ENCODE peak calls at places on chromosomes 13 and 19, in four cellular contexts. T, L, K and A are unnamed samples.

GRCh38 chr13:61128850-61129645 is 286.6 kb downstream of the PCDH20 start:
- DNase-seq in K (no peak), T (no peak), L (no peak), A (no peak)

GRCh38 chr13:46606915-46607413 is 54.0 kb downstream of the LRCH1 start:
- DNase-seq in L (no peak), K (no peak), T (no peak), A (no peak)

GRCh38 chr13:31978021-31978420 is 53.6 kb upstream of the FRY start:
- DNase-seq in T (no peak), L (no peak), K (no peak), A (no peak)

GRCh38 chr13:27662738-27663470 is 41.2 kb downstream of the POLR1D start:
- DNase-seq in T (no peak), L (no peak), K (no peak), A (no peak)

GRCh38 chr19:43634516-43634876 is 5.2 kb downstream of the CADM4 start:
- DNase-seq in K (no peak), L (no peak), T (no peak), A (no peak)

GRCh38 chr19:38559428-38560401 is 58.0 kb downstream of the MAP4K1 start:
- DNase-seq in L (peak), T (no peak), K (no peak), A (no peak)

GRCh38 chr13:32585625-32586021 is 629 bp upstream of the PDS5B start:
- DNase-seq in K (no peak), T (no peak), L (no peak), A (no peak)

GRCh38 chr19:47302249-47302648 is 7.4 kb upstream of the C5AR1 start:
- DNase-seq in T (no peak), L (no peak), K (no peak), A (no peak)

GRCh38 chr19:49854861-49855263 is 3.9 kb downstream of the PTOV1 start:
- DNase-seq in K (no peak), T (no peak), L (no peak), A (no peak)

GRCh38 chr19:44848036-44848804 is 2.1 kb downstream of the NECTIN2 start:
- DNase-seq in K (no peak), T (no peak), L (peak), A (peak)

GRCh38 chr19:18282788-18283141 is 1.3 kb upstream of the JUND start:
- DNase-seq in L (no peak), K (no peak), T (no peak), A (no peak)

GRCh38 chr13:101514100-101514499 is 61.6 kb downstream of the ITGBL1 start:
- DNase-seq in T (no peak), L (no peak), K (no peak), A (no peak)

GRCh38 chr19:49148784-49149651 is 6.2 kb downstream of the HRC start:
- DNase-seq in T (peak), L (peak), K (peak), A (peak)

GRCh38 chr13:93473441-93474270 is 247.0 kb downstream of the GPC6 start:
- DNase-seq in T (no peak), L (no peak), K (no peak), A (no peak)

GRCh38 chr19:19338082-19338481 is 17.5 kb downstream of the MAU2 start:
- DNase-seq in T (no peak), K (no peak), L (peak), A (no peak)

GRCh38 chr19:28169168-28169862 is 1043.6 kb downstream of the UQCRFS1 start:
- DNase-seq in K (no peak), T (no peak), L (no peak), A (peak)

GRCh38 chr19:50723735-50724521 is 764 bp downstream of the CLEC11A start:
- DNase-seq in K (no peak), L (no peak), T (no peak), A (no peak)

GRCh38 chr19:20351244-20351643 is 184.2 kb downstream of the ZNF486 start:
- DNase-seq in K (no peak), T (no peak), L (no peak), A (peak)

GRCh38 chr13:99421758-99422555 is 79.3 kb upstream of the TM9SF2 start:
- DNase-seq in T (no peak), L (no peak), K (no peak), A (peak)

GRCh38 chr19:34298891-34299510 is 44.6 kb downstream of the GARRE1 start:
- DNase-seq in L (no peak), K (no peak), T (no peak), A (no peak)

GRCh38 chr19:13764821-13765394 is 586 bp downstream of the MRI1 start:
- DNase-seq in T (no peak), K (no peak), L (no peak), A (no peak)

GRCh38 chr19:11155373-11156120 is at the start of gene SPC24:
- DNase-seq in T (peak), L (peak), K (peak), A (peak)

GRCh38 chr19:54191671-54192453 is 754 bp downstream of the TSEN34 start:
- DNase-seq in L (no peak), T (no peak), K (no peak), A (no peak)

GRCh38 chr19:5369962-5370367 is 29.4 kb upstream of the PTPRS start:
- DNase-seq in L (peak), K (peak), T (peak), A (peak)

GRCh38 chr13:34849406-34849805 is 92.7 kb upstream of the NBEA start:
- DNase-seq in T (no peak), L (no peak), K (no peak), A (no peak)

GRCh38 chr13:36084131-36084530 is 47.1 kb downstream of the DCLK1 start:
- DNase-seq in T (no peak), L (no peak), K (no peak), A (no peak)

GRCh38 chr19:45769821-45770191 is 754 bp upstream of the SIX5 start:
- DNase-seq in K (no peak), T (no peak), L (no peak), A (peak)

GRCh38 chr13:112881656-112882554 is 87.1 kb upstream of the MCF2L start:
- DNase-seq in T (no peak), L (no peak), K (no peak), A (no peak)

GRCh38 chr19:42038675-42039074 is 31.3 kb downstream of the GRIK5 start:
- DNase-seq in L (no peak), K (no peak), T (no peak), A (no peak)

GRCh38 chr13:77565635-77566034 is 30.1 kb downstream of the SCEL start:
- DNase-seq in L (peak), K (no peak), T (no peak), A (no peak)

GRCh38 chr13:37476874-37477273 is 121.7 kb downstream of the POSTN start:
- DNase-seq in K (no peak), T (no peak), L (peak), A (peak)

GRCh38 chr19:51034704-51035103 is at the start of gene KLK12:
- DNase-seq in L (no peak), K (no peak), T (no peak), A (no peak)

GRCh38 chr13:61954092-61954491 is 538.4 kb upstream of the PCDH20 start:
- DNase-seq in T (no peak), K (no peak), L (no peak), A (no peak)

GRCh38 chr13:73849292-73849691 is 284.9 kb downstream of the KLF12 start:
- DNase-seq in K (no peak), T (no peak), L (peak), A (peak)
- TF ChIP-seq CTCF in K (peak), T (peak), L (peak), A (peak)

GRCh38 chr13:40155176-40155575 is 499.7 kb downstream of the COG6 start:
- DNase-seq in K (no peak), T (no peak), L (no peak), A (no peak)

GRCh38 chr13:40152904-40153303 is 497.4 kb downstream of the COG6 start:
- DNase-seq in K (no peak), L (no peak), T (no peak), A (no peak)

GRCh38 chr13:40153516-40153915 is 498.1 kb downstream of the COG6 start:
- DNase-seq in L (no peak), T (no peak), K (no peak), A (no peak)

GRCh38 chr13:40149611-40150283 is 494.3 kb downstream of the COG6 start:
- DNase-seq in L (peak), K (no peak), T (no peak), A (no peak)

GRCh38 chr13:40152145-40152544 is 496.7 kb downstream of the COG6 start:
- DNase-seq in T (no peak), L (peak), K (no peak), A (no peak)
- TF ChIP-seq CTCF in T (no peak), L (no peak), K (no peak), A (no peak)

GRCh38 chr19:35879068-35879467 is 10.7 kb downstream of the APLP1 start:
- DNase-seq in T (no peak), K (peak), L (no peak), A (no peak)
- TF ChIP-seq CTCF in T (no peak), K (no peak), L (no peak), A (no peak)

DNA sequence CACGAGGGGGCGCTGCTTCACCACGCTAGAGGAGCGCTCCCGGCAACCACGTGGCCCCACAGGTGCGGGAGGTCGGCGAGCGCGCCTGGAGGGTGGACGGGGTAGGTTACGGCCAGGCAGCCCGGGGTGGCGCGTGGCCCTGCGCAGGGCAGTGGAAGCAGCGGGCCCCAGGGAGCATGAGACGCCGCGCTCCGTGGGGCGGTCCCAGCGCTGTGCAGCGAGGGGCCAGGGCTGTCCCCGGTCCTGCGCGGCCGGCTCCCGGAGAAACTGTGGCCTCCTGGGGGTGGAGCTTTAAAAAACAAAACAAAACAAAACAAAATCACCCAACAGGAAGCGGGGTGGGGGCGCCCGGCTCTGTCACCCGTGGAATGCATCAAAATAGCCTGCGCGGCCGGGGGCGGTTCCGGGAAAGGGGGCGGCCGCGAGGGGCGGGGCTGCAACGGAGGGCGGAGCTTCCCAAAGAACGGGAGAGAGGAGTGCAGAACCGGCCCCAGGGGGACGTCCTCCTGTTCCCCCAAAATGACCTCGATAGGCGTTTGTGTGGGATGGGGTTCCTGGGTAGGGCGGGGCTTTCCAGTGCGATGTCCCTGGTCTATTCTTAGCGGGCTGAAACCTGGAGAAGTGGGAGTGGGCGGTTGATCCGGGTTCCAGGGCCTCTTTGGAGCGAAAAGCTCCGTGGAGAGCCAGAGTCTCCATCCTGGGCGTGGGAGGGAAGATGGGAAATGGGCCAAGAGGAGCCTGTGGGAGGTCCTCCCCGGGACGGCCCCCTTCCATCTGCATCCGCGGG is 27.3 kb downstream of the NUMBL start:
- DNase-seq in T (peak), K (peak), L (peak), A (peak)
- TF ChIP-seq CTCF in T (peak), K (no peak), L (peak), A (peak)

GRCh38 chr19:56071151-56071550 is 49.9 kb downstream of the ZNF787 start:
- DNase-seq in T (no peak), K (no peak), L (no peak), A (peak)
- TF ChIP-seq CTCF in T (peak), K (peak), L (peak), A (peak)

GRCh38 chr13:83709751-83710515 is 172.3 kb downstream of the SLITRK1 start:
- DNase-seq in L (peak), K (no peak), T (no peak), A (no peak)
- TF ChIP-seq CTCF in L (no peak), K (no peak), T (no peak), A (no peak)

DNA sequence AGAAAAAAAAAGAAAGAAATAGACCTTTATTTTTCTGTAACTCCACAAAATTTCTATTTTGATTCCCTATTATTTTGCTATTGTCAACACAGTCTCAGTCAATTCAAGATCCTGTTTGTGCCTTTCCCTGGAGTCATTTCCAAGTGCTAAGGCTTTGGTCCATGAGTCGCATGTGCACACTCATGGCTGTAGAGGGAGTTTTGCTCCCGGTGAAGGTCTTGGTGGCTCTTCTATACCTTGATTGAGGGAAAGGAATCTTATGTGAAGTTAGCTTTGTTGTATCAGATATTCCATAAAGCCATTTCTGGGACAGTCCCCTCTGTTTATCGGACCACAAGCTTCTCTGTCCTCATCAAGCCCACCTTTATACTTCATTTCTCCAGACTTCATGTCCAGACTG is 58.7 kb upstream of the ALOX5AP start:
- DNase-seq in T (no peak), K (no peak), L (peak), A (peak)
- TF ChIP-seq CTCF in T (peak), K (no peak), L (peak), A (peak)

GRCh38 chr19:57302727-57303401 is 17.4 kb upstream of the ZNF543 start:
- DNase-seq in T (no peak), K (no peak), L (no peak), A (no peak)
- TF ChIP-seq CTCF in T (no peak), K (no peak), L (peak), A (no peak)